ENCODE peak calls at places on chromosomes 1 and 21, in ten cellular contexts. One of them, this sample, is unnamed.

GRCh38 chr1:41345434-41346075 is 15.7 kb upstream of the FOXO6 start:
- DNase-seq in breast epithelium: peak
- DNase-seq in fibroblast of lung: no peak
- DNase-seq in HL-60: no peak
- DNase-seq in HFF-Myc: no peak
- DNase-seq in BJ: no peak
- DNase-seq in choroid plexus epithelial cell: no peak
- DNase-seq in PC-3: no peak
- DNase-seq in AG10803: no peak
- DNase-seq in astrocyte of the spinal cord: no peak
- DNase-seq in this sample: no peak

GRCh38 chr1:201295861-201296260 is 12.6 kb downstream of the PKP1 start:
- DNase-seq in fibroblast of lung: peak
- DNase-seq in choroid plexus epithelial cell: peak
- DNase-seq in HL-60: no peak
- DNase-seq in PC-3: peak
- DNase-seq in HFF-Myc: peak
- DNase-seq in BJ: peak
- DNase-seq in astrocyte of the spinal cord: peak
- DNase-seq in AG10803: peak
- DNase-seq in breast epithelium: no peak
- DNase-seq in this sample: no peak

GRCh38 chr1:185459141-185459540 is 142.1 kb upstream of the IVNS1ABP start:
- DNase-seq in choroid plexus epithelial cell: no peak
- DNase-seq in PC-3: no peak
- DNase-seq in AG10803: no peak
- DNase-seq in HL-60: no peak
- DNase-seq in BJ: no peak
- DNase-seq in fibroblast of lung: no peak
- DNase-seq in HFF-Myc: no peak
- DNase-seq in astrocyte of the spinal cord: no peak
- DNase-seq in breast epithelium: no peak
- DNase-seq in this sample: no peak

GRCh38 chr1:155241069-155241679 is 14.1 kb downstream of the ENTREP3 start:
- DNase-seq in HFF-Myc: peak
- DNase-seq in choroid plexus epithelial cell: peak
- DNase-seq in HL-60: peak
- DNase-seq in breast epithelium: no peak
- DNase-seq in astrocyte of the spinal cord: peak
- DNase-seq in PC-3: peak
- DNase-seq in fibroblast of lung: peak
- DNase-seq in BJ: peak
- DNase-seq in AG10803: peak
- DNase-seq in this sample: peak

GRCh38 chr1:244264163-244264562 is 187.5 kb downstream of the ADSS2 start:
- DNase-seq in BJ: no peak
- DNase-seq in PC-3: no peak
- DNase-seq in fibroblast of lung: no peak
- DNase-seq in astrocyte of the spinal cord: no peak
- DNase-seq in choroid plexus epithelial cell: no peak
- DNase-seq in AG10803: no peak
- DNase-seq in HL-60: no peak
- DNase-seq in HFF-Myc: no peak
- DNase-seq in breast epithelium: no peak
- DNase-seq in this sample: no peak

GRCh38 chr1:223652436-223652901 is 13.0 kb downstream of the CAPN8 start:
- DNase-seq in BJ: no peak
- DNase-seq in choroid plexus epithelial cell: no peak
- DNase-seq in astrocyte of the spinal cord: peak
- DNase-seq in fibroblast of lung: peak
- DNase-seq in AG10803: no peak
- DNase-seq in HL-60: no peak
- DNase-seq in PC-3: peak
- DNase-seq in HFF-Myc: no peak
- DNase-seq in breast epithelium: no peak
- DNase-seq in this sample: peak

GRCh38 chr1:1425753-1426495 is 4.8 kb upstream of the ANKRD65 start:
- DNase-seq in AG10803: no peak
- DNase-seq in BJ: no peak
- DNase-seq in breast epithelium: no peak
- DNase-seq in HL-60: no peak
- DNase-seq in astrocyte of the spinal cord: no peak
- DNase-seq in PC-3: no peak
- DNase-seq in choroid plexus epithelial cell: no peak
- DNase-seq in HFF-Myc: no peak
- DNase-seq in fibroblast of lung: no peak
- DNase-seq in this sample: peak

GRCh38 chr1:36305915-36306209 is 306 bp upstream of the SH3D21 start:
- DNase-seq in HL-60: no peak
- DNase-seq in choroid plexus epithelial cell: no peak
- DNase-seq in PC-3: no peak
- DNase-seq in AG10803: no peak
- DNase-seq in HFF-Myc: no peak
- DNase-seq in astrocyte of the spinal cord: no peak
- DNase-seq in breast epithelium: no peak
- DNase-seq in fibroblast of lung: no peak
- DNase-seq in BJ: no peak
- DNase-seq in this sample: no peak

GRCh38 chr1:39623053-39623452 is 16.4 kb downstream of the HEYL start:
- DNase-seq in HFF-Myc: no peak
- DNase-seq in HL-60: no peak
- DNase-seq in PC-3: no peak
- DNase-seq in AG10803: no peak
- DNase-seq in fibroblast of lung: no peak
- DNase-seq in choroid plexus epithelial cell: no peak
- DNase-seq in BJ: no peak
- DNase-seq in breast epithelium: no peak
- DNase-seq in astrocyte of the spinal cord: no peak
- DNase-seq in this sample: no peak

GRCh38 chr1:54421101-54421504 is 14.9 kb upstream of the SSBP3 start:
- DNase-seq in AG10803: peak
- DNase-seq in HFF-Myc: peak
- DNase-seq in astrocyte of the spinal cord: no peak
- DNase-seq in PC-3: peak
- DNase-seq in BJ: no peak
- DNase-seq in breast epithelium: no peak
- DNase-seq in fibroblast of lung: peak
- DNase-seq in HL-60: no peak
- DNase-seq in choroid plexus epithelial cell: no peak
- DNase-seq in this sample: no peak

DNA sequence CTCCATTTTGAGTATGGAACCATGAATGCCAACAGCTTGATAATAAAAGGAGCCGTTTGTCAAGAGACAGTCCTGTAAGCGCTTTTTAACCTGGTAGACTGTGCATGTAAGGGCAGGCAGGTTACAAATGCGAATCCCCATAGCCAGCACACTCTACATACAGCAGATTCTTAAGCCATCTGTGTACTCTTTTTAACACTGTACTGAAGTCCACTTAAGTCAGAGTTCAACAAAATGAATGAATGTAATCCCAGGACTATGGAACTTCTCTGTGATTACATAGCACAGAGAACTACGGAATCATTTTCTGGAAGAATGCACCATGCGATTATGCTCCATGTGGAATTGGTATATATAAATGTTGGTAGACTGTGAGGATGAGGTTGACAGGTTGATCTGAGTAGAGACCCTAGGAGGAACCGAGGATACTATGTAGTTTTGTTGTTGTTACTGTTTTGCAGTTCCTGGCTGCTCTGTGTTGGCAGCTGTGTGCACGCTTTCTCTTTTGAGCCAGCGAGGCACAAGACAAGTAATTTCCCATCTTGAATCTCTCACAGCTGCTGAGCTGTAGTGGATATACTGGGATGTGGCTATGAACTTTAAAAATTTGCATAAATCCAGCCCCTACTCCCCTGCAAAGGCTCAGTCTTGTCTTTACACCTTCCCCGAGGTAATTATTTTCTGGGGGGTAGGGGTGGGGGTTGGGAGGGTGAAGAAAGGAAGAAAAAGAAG is 21.9 kb downstream of the LRRC8D start:
- DNase-seq in AG10803: peak
- DNase-seq in PC-3: no peak
- DNase-seq in choroid plexus epithelial cell: peak
- DNase-seq in HFF-Myc: no peak
- DNase-seq in astrocyte of the spinal cord: peak
- DNase-seq in fibroblast of lung: peak
- DNase-seq in HL-60: no peak
- DNase-seq in breast epithelium: no peak
- DNase-seq in BJ: no peak
- DNase-seq in this sample: no peak
- H3K4me3 ChIP-seq in AG10803: peak
- H3K4me3 ChIP-seq in PC-3: peak
- H3K4me3 ChIP-seq in choroid plexus epithelial cell: peak
- H3K4me3 ChIP-seq in HFF-Myc: peak
- H3K4me3 ChIP-seq in astrocyte of the spinal cord: peak
- H3K4me3 ChIP-seq in fibroblast of lung: peak
- H3K4me3 ChIP-seq in HL-60: peak
- H3K4me3 ChIP-seq in breast epithelium: peak
- H3K4me3 ChIP-seq in BJ: peak
- H3K4me3 ChIP-seq in this sample: peak

GRCh38 chr21:45639206-45640000 is 4.1 kb upstream of the PCBP3 start:
- DNase-seq in HFF-Myc: no peak
- DNase-seq in breast epithelium: no peak
- DNase-seq in choroid plexus epithelial cell: no peak
- DNase-seq in AG10803: no peak
- DNase-seq in HL-60: no peak
- DNase-seq in BJ: no peak
- DNase-seq in fibroblast of lung: no peak
- DNase-seq in PC-3: peak
- DNase-seq in astrocyte of the spinal cord: peak
- DNase-seq in this sample: no peak

GRCh38 chr21:45638707-45639106 is 4.8 kb upstream of the PCBP3 start:
- DNase-seq in astrocyte of the spinal cord: no peak
- DNase-seq in HL-60: no peak
- DNase-seq in breast epithelium: no peak
- DNase-seq in fibroblast of lung: no peak
- DNase-seq in BJ: no peak
- DNase-seq in HFF-Myc: no peak
- DNase-seq in AG10803: no peak
- DNase-seq in choroid plexus epithelial cell: no peak
- DNase-seq in PC-3: peak
- DNase-seq in this sample: no peak

GRCh38 chr21:45641480-45642035 is 2.0 kb upstream of the PCBP3 start:
- DNase-seq in AG10803: no peak
- DNase-seq in HFF-Myc: no peak
- DNase-seq in fibroblast of lung: no peak
- DNase-seq in astrocyte of the spinal cord: no peak
- DNase-seq in breast epithelium: no peak
- DNase-seq in PC-3: no peak
- DNase-seq in HL-60: no peak
- DNase-seq in choroid plexus epithelial cell: no peak
- DNase-seq in BJ: no peak
- DNase-seq in this sample: no peak

GRCh38 chr21:45640888-45641479 is 2.5 kb upstream of the PCBP3 start:
- DNase-seq in choroid plexus epithelial cell: peak
- DNase-seq in fibroblast of lung: peak
- DNase-seq in HFF-Myc: no peak
- DNase-seq in HL-60: no peak
- DNase-seq in AG10803: peak
- DNase-seq in BJ: no peak
- DNase-seq in PC-3: peak
- DNase-seq in astrocyte of the spinal cord: peak
- DNase-seq in breast epithelium: no peak
- DNase-seq in this sample: no peak

GRCh38 chr21:45640001-45640887 is 3.3 kb upstream of the PCBP3 start:
- DNase-seq in choroid plexus epithelial cell: peak
- DNase-seq in AG10803: no peak
- DNase-seq in PC-3: no peak
- DNase-seq in BJ: no peak
- DNase-seq in fibroblast of lung: no peak
- DNase-seq in astrocyte of the spinal cord: no peak
- DNase-seq in HFF-Myc: no peak
- DNase-seq in breast epithelium: no peak
- DNase-seq in HL-60: peak
- DNase-seq in this sample: no peak
- TF ChIP-seq CTCF in choroid plexus epithelial cell: peak
- TF ChIP-seq CTCF in AG10803: no peak
- TF ChIP-seq CTCF in PC-3: no peak
- TF ChIP-seq CTCF in BJ: no peak
- TF ChIP-seq CTCF in fibroblast of lung: peak
- TF ChIP-seq CTCF in astrocyte of the spinal cord: peak
- TF ChIP-seq CTCF in HFF-Myc: no peak
- TF ChIP-seq CTCF in breast epithelium: no peak
- TF ChIP-seq CTCF in HL-60: no peak
- TF ChIP-seq CTCF in this sample: no peak

GRCh38 chr1:110636149-110636935 is 30.2 kb upstream of the KCNA2 start:
- DNase-seq in fibroblast of lung: no peak
- DNase-seq in breast epithelium: no peak
- DNase-seq in astrocyte of the spinal cord: no peak
- DNase-seq in HFF-Myc: no peak
- DNase-seq in AG10803: no peak
- DNase-seq in PC-3: no peak
- DNase-seq in BJ: no peak
- DNase-seq in choroid plexus epithelial cell: no peak
- DNase-seq in HL-60: no peak
- DNase-seq in this sample: no peak

GRCh38 chr1:110639724-110640386 is 33.7 kb upstream of the KCNA2 start:
- DNase-seq in PC-3: peak
- DNase-seq in HFF-Myc: no peak
- DNase-seq in BJ: no peak
- DNase-seq in choroid plexus epithelial cell: no peak
- DNase-seq in AG10803: no peak
- DNase-seq in astrocyte of the spinal cord: no peak
- DNase-seq in HL-60: no peak
- DNase-seq in breast epithelium: no peak
- DNase-seq in fibroblast of lung: no peak
- DNase-seq in this sample: no peak

GRCh38 chr1:110638062-110638461 is 31.9 kb upstream of the KCNA2 start:
- DNase-seq in breast epithelium: no peak
- DNase-seq in astrocyte of the spinal cord: no peak
- DNase-seq in HFF-Myc: no peak
- DNase-seq in PC-3: no peak
- DNase-seq in choroid plexus epithelial cell: no peak
- DNase-seq in HL-60: no peak
- DNase-seq in fibroblast of lung: no peak
- DNase-seq in BJ: no peak
- DNase-seq in AG10803: no peak
- DNase-seq in this sample: no peak

GRCh38 chr1:110637475-110637874 is 31.3 kb upstream of the KCNA2 start:
- DNase-seq in HFF-Myc: no peak
- DNase-seq in astrocyte of the spinal cord: no peak
- DNase-seq in PC-3: no peak
- DNase-seq in choroid plexus epithelial cell: no peak
- DNase-seq in BJ: no peak
- DNase-seq in breast epithelium: no peak
- DNase-seq in HL-60: no peak
- DNase-seq in fibroblast of lung: no peak
- DNase-seq in AG10803: no peak
- DNase-seq in this sample: no peak

GRCh38 chr1:110638556-110638955 is 32.4 kb upstream of the KCNA2 start:
- DNase-seq in breast epithelium: no peak
- DNase-seq in BJ: no peak
- DNase-seq in astrocyte of the spinal cord: no peak
- DNase-seq in AG10803: no peak
- DNase-seq in fibroblast of lung: no peak
- DNase-seq in PC-3: no peak
- DNase-seq in HFF-Myc: no peak
- DNase-seq in choroid plexus epithelial cell: no peak
- DNase-seq in HL-60: no peak
- DNase-seq in this sample: no peak
- H3K4me3 ChIP-seq in breast epithelium: no peak
- H3K4me3 ChIP-seq in BJ: no peak
- H3K4me3 ChIP-seq in astrocyte of the spinal cord: no peak
- H3K4me3 ChIP-seq in AG10803: no peak
- H3K4me3 ChIP-seq in fibroblast of lung: no peak
- H3K4me3 ChIP-seq in PC-3: no peak
- H3K4me3 ChIP-seq in HFF-Myc: no peak
- H3K4me3 ChIP-seq in choroid plexus epithelial cell: no peak
- H3K4me3 ChIP-seq in HL-60: no peak
- H3K4me3 ChIP-seq in this sample: no peak

GRCh38 chr21:36419996-36420395 is 34.8 kb downstream of the CHAF1B start:
- DNase-seq in HL-60: peak
- DNase-seq in HFF-Myc: peak
- DNase-seq in astrocyte of the spinal cord: peak
- DNase-seq in fibroblast of lung: peak
- DNase-seq in AG10803: peak
- DNase-seq in PC-3: peak
- DNase-seq in choroid plexus epithelial cell: peak
- DNase-seq in breast epithelium: peak
- DNase-seq in BJ: peak
- DNase-seq in this sample: peak
- TF ChIP-seq CTCF in HL-60: peak
- TF ChIP-seq CTCF in HFF-Myc: peak
- TF ChIP-seq CTCF in astrocyte of the spinal cord: peak
- TF ChIP-seq CTCF in fibroblast of lung: peak
- TF ChIP-seq CTCF in AG10803: peak
- TF ChIP-seq CTCF in PC-3: peak
- TF ChIP-seq CTCF in choroid plexus epithelial cell: peak
- TF ChIP-seq CTCF in breast epithelium: peak
- TF ChIP-seq CTCF in BJ: peak
- TF ChIP-seq CTCF in this sample: peak

This sample was measured in dorsolateral prefrontal cortex.